ENCODE peak calls at places on chromosomes 2 and 18, in five cellular contexts. One of them, this sample, is unnamed.

GRCh38 chr2:44354761-44355160 is 6.5 kb downstream of the PREPL start:
- DNase-seq in HepG2: no peak
- DNase-seq in K562: peak; percentile 29
- DNase-seq in H1: no peak
- DNase-seq in GM12878: no peak
- DNase-seq in this sample: no peak

GRCh38 chr2:236965841-236966096 is 119.9 kb upstream of the COPS8 start:
- DNase-seq in K562: no peak
- DNase-seq in H1: no peak
- DNase-seq in HepG2: no peak
- DNase-seq in GM12878: no peak
- DNase-seq in this sample: no peak

GRCh38 chr2:135473567-135473966 is 57.5 kb downstream of the ZRANB3 start:
- DNase-seq in GM12878: peak; percentile 5
- DNase-seq in K562: peak; percentile 42
- DNase-seq in HepG2: peak; percentile 57
- DNase-seq in H1: no peak
- DNase-seq in this sample: no peak

GRCh38 chr18:41761329-41762028 is 193.6 kb upstream of the PIK3C3 start:
- DNase-seq in HepG2: no peak
- DNase-seq in K562: no peak
- DNase-seq in GM12878: no peak
- DNase-seq in H1: no peak
- DNase-seq in this sample: no peak

GRCh38 chr2:47230418-47230817 is 75.3 kb upstream of the STPG4 start:
- DNase-seq in K562: no peak
- DNase-seq in GM12878: no peak
- DNase-seq in HepG2: no peak
- DNase-seq in H1: no peak
- DNase-seq in this sample: no peak

GRCh38 chr2:168948621-168949212 is 47.6 kb downstream of the G6PC2 start:
- DNase-seq in GM12878: no peak
- DNase-seq in HepG2: peak; percentile 13
- DNase-seq in H1: no peak
- DNase-seq in K562: peak; percentile 57
- DNase-seq in this sample: no peak

GRCh38 chr2:181311841-181312240 is 145.3 kb upstream of the ITGA4 start:
- DNase-seq in HepG2: no peak
- DNase-seq in H1: no peak
- DNase-seq in GM12878: no peak
- DNase-seq in K562: no peak
- DNase-seq in this sample: no peak

GRCh38 chr2:237987263-237987662 is 20.4 kb downstream of the UBE2F start:
- DNase-seq in GM12878: no peak
- DNase-seq in H1: no peak
- DNase-seq in K562: no peak
- DNase-seq in HepG2: no peak
- DNase-seq in this sample: no peak

GRCh38 chr18:36186461-36187137 is 698 bp upstream of the MOCOS start:
- DNase-seq in H1: peak; percentile 74
- DNase-seq in HepG2: peak; percentile 41
- DNase-seq in GM12878: no peak
- DNase-seq in K562: peak; percentile 65
- DNase-seq in this sample: no peak

GRCh38 chr2:207046642-207047213 is 107.4 kb downstream of the CPO start:
- DNase-seq in HepG2: no peak
- DNase-seq in GM12878: no peak
- DNase-seq in K562: no peak
- DNase-seq in H1: no peak
- DNase-seq in this sample: no peak

GRCh38 chr2:99861376-99861760 is 281.0 kb downstream of the AFF3 start:
- DNase-seq in K562: no peak
- DNase-seq in GM12878: no peak
- DNase-seq in H1: no peak
- DNase-seq in HepG2: no peak
- DNase-seq in this sample: no peak

GRCh38 chr2:192551760-192552159 is 357.0 kb upstream of the TMEFF2 start:
- DNase-seq in H1: no peak
- DNase-seq in GM12878: no peak
- DNase-seq in K562: no peak
- DNase-seq in HepG2: no peak
- DNase-seq in this sample: no peak

GRCh38 chr2:192604295-192604694 is 409.6 kb upstream of the TMEFF2 start:
- DNase-seq in H1: no peak
- DNase-seq in K562: no peak
- DNase-seq in GM12878: no peak
- DNase-seq in HepG2: peak; percentile 3
- DNase-seq in this sample: no peak

GRCh38 chr2:42523341-42523740 is 29.6 kb upstream of the KCNG3 start:
- DNase-seq in HepG2: no peak
- DNase-seq in GM12878: no peak
- DNase-seq in K562: no peak
- DNase-seq in H1: no peak
- DNase-seq in this sample: no peak

GRCh38 chr2:119158563-119159347 is at the start of gene C1QL2:
- DNase-seq in GM12878: no peak
- DNase-seq in K562: no peak
- DNase-seq in H1: peak; percentile 74
- DNase-seq in HepG2: no peak
- DNase-seq in this sample: no peak

GRCh38 chr18:45353530-45353929 is 261.7 kb upstream of the SLC14A2 start:
- DNase-seq in H1: no peak
- DNase-seq in HepG2: no peak
- DNase-seq in K562: no peak
- DNase-seq in GM12878: no peak
- DNase-seq in this sample: no peak

GRCh38 chr2:213086050-213086449 is 65.4 kb downstream of the IKZF2 start:
- DNase-seq in GM12878: no peak
- DNase-seq in K562: no peak
- DNase-seq in HepG2: no peak
- DNase-seq in H1: no peak
- DNase-seq in this sample: no peak

GRCh38 chr2:54206596-54206995 is 49.4 kb downstream of the TSPYL6 start:
- DNase-seq in K562: peak; percentile 30
- DNase-seq in H1: no peak
- DNase-seq in GM12878: no peak
- DNase-seq in HepG2: peak; percentile 50
- DNase-seq in this sample: peak; percentile 37

GRCh38 chr2:123913266-123913810 is 111.7 kb upstream of the CNTNAP5 start:
- DNase-seq in K562: no peak
- DNase-seq in GM12878: no peak
- DNase-seq in HepG2: no peak
- DNase-seq in H1: no peak
- DNase-seq in this sample: no peak

GRCh38 chr2:123916512-123916911 is 108.6 kb upstream of the CNTNAP5 start:
- DNase-seq in H1: no peak
- DNase-seq in K562: no peak
- DNase-seq in HepG2: no peak
- DNase-seq in GM12878: no peak
- DNase-seq in this sample: no peak

DNA sequence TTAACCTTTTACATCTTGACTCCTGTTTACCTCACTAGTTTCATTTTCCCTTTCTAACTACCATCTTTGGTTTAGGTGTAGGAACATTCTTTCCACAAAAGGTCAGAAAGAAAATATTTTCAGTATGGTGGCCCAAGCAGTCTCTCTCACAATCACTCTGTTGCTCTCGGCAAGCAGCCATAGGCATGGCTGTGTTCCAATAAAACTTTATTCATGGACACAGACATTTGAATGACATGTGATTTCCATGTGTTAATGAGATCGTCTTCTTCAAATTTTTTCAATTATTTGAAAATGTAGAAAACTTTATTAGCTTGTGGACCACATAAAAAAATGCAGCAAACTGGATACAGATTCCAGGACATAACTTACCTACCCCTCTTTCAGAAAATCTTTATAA is 109.7 kb upstream of the CNTNAP5 start:
- DNase-seq in H1: no peak
- DNase-seq in GM12878: no peak
- DNase-seq in K562: no peak
- DNase-seq in HepG2: no peak
- DNase-seq in this sample: no peak
- H3K9ac ChIP-seq in H1: no peak overlapping the region
- H3K9ac ChIP-seq in GM12878: no peak overlapping the region
- H3K9ac ChIP-seq in K562: no peak overlapping the region
- H3K9ac ChIP-seq in HepG2: no peak overlapping the region
- H3K9ac ChIP-seq in this sample: no peak overlapping the region

GRCh38 chr18:72965616-72966015 is 97.8 kb upstream of the NETO1 start:
- DNase-seq in K562: no peak
- DNase-seq in H1: no peak
- DNase-seq in HepG2: no peak
- DNase-seq in GM12878: no peak
- DNase-seq in this sample: no peak
- TF ChIP-seq CEBPB in K562: no peak
- TF ChIP-seq CEBPB in H1: no peak
- TF ChIP-seq CEBPB in HepG2: no peak
- TF ChIP-seq CEBPB in GM12878: no peak
- TF ChIP-seq CEBPB in this sample: no peak

GRCh38 chr18:5197461-5197860 is 404 bp upstream of the AKAIN1 start:
- DNase-seq in HepG2: no peak
- DNase-seq in K562: no peak
- DNase-seq in H1: no peak
- DNase-seq in GM12878: no peak
- DNase-seq in this sample: no peak
- TF ChIP-seq ZNF274 in HepG2: no peak
- TF ChIP-seq ZNF274 in K562: no peak
- TF ChIP-seq ZNF274 in H1: no peak
- TF ChIP-seq ZNF274 in GM12878: no peak
- TF ChIP-seq ZNF274 in this sample: no peak

GRCh38 chr2:224023188-224023587 is 15.9 kb downstream of the SERPINE2 start:
- DNase-seq in K562: no peak
- DNase-seq in GM12878: no peak
- DNase-seq in HepG2: peak; percentile 76
- DNase-seq in H1: no peak
- DNase-seq in this sample: no peak
- H3K9ac ChIP-seq in K562: no peak overlapping the region
- H3K9ac ChIP-seq in GM12878: no peak overlapping the region
- H3K9ac ChIP-seq in HepG2: no peak overlapping the region
- H3K9ac ChIP-seq in H1: no peak overlapping the region
- H3K9ac ChIP-seq in this sample: no peak overlapping the region

GRCh38 chr2:97068074-97068473 is 26.6 kb downstream of the FAHD2B start:
- DNase-seq in K562: no peak
- DNase-seq in GM12878: no peak
- DNase-seq in HepG2: no peak
- DNase-seq in H1: no peak
- DNase-seq in this sample: no peak
- TF ChIP-seq CEBPB in K562: no peak
- TF ChIP-seq CEBPB in GM12878: no peak
- TF ChIP-seq CEBPB in HepG2: no peak
- TF ChIP-seq CEBPB in H1: no peak
- TF ChIP-seq CEBPB in this sample: no peak

GRCh38 chr2:129456681-129457080 is 522.8 kb upstream of the RAB6C start:
- DNase-seq in K562: no peak
- DNase-seq in GM12878: no peak
- DNase-seq in H1: no peak
- DNase-seq in HepG2: no peak
- DNase-seq in this sample: no peak
- TF ChIP-seq ZNF274 in K562: no peak
- TF ChIP-seq ZNF274 in GM12878: no peak
- TF ChIP-seq ZNF274 in H1: no peak
- TF ChIP-seq ZNF274 in HepG2: no peak
- TF ChIP-seq ZNF274 in this sample: no peak